ENCODE peak calls at places on chromosomes 4 and X, in seven cellular contexts. C is retina, W is GM19239, L is stromal cell of bone marrow, P is transverse colon, V is lower leg skin, U is H4. N is an unnamed sample.

GRCh38 chr4:118834070-118834469 is 1.9 kb downstream of the SEC24D start:
- DNase-seq in L (no peak), P (no peak), U (no peak), V (no peak), W (no peak), C (no peak), N (no peak)

GRCh38 chr4:112075129-112075753 is 70.0 kb upstream of the FAM241A start:
- DNase-seq in L (peak; percentile 58), U (peak; percentile 60), P (peak; percentile 12), W (peak; percentile 36), C (peak; percentile 40), V (no peak), N (no peak)

GRCh38 chr4:65193985-65194384 is 476.3 kb downstream of the EPHA5 start:
- DNase-seq in U (no peak), C (no peak), W (no peak), L (no peak), V (peak; percentile 68), P (no peak), N (no peak)

GRCh38 chr4:2768124-2768523 is 12.0 kb upstream of the TNIP2 start:
- DNase-seq in U (no peak), C (no peak), W (no peak), L (no peak), P (peak; percentile 1), V (no peak), N (no peak)

GRCh38 chrX:2584216-2584615 is 83.4 kb upstream of the DHRSX start:
- DNase-seq in C (no peak), L (no peak), W (no peak), P (no peak), V (no peak), U (no peak), N (no peak)

GRCh38 chrX:81120270-81120935 is 81.3 kb downstream of the HMGN5 start:
- DNase-seq in C (no peak), L (no peak), P (no peak), V (no peak), U (no peak), W (no peak), N (no peak)

GRCh38 chr4:75494563-75494962 is 19.6 kb downstream of the RCHY1 start:
- DNase-seq in U (peak; percentile 25), V (no peak), C (no peak), L (peak; percentile 65), W (no peak), P (no peak), N (no peak)

GRCh38 chrX:148365233-148365632 is 135.2 kb upstream of the AFF2 start:
- DNase-seq in L (no peak), C (no peak), P (no peak), U (no peak), V (no peak), W (no peak), N (no peak)

GRCh38 chr4:165799384-165799815 is 73.6 kb upstream of the TLL1 start:
- DNase-seq in W (no peak), V (no peak), C (no peak), P (no peak), U (no peak), L (no peak), N (no peak)

GRCh38 chr4:41933997-41934812 is 1.0 kb upstream of the TMEM33 start:
- DNase-seq in C (no peak), V (no peak), P (no peak), L (no peak), U (no peak), W (no peak), N (no peak)

GRCh38 chrX:17154001-17154400 is 207.5 kb downstream of the REPS2 start:
- DNase-seq in L (peak; percentile 43), U (no peak), V (no peak), W (no peak), C (no peak), P (no peak), N (no peak)

GRCh38 chrX:74248889-74249288 is 55.1 kb upstream of the ZCCHC13 start:
- DNase-seq in W (no peak), P (peak; percentile 43), L (no peak), U (no peak), C (no peak), V (no peak), N (no peak)

GRCh38 chr4:4677825-4678522 is 136.1 kb upstream of the STX18 start:
- DNase-seq in V (no peak), U (no peak), W (no peak), P (no peak), L (peak; percentile 34), C (peak; percentile 79), N (no peak)

GRCh38 chr4:2934077-2934812 is 29.0 kb downstream of the NOP14 start:
- DNase-seq in U (no peak), P (peak; percentile 69), W (no peak), C (no peak), V (peak; percentile 96), L (peak; percentile 33), N (peak; percentile 57)

GRCh38 chr4:88283661-88284377 is 542 bp downstream of the PPM1K start:
- DNase-seq in C (peak; percentile 84), W (no peak), U (peak; percentile 30), P (peak; percentile 61), V (peak; percentile 92), L (peak; percentile 27), N (peak; percentile 62)

GRCh38 chr4:179626687-179627086 is 2184.4 kb upstream of the AGA start:
- DNase-seq in U (no peak), V (no peak), C (no peak), L (no peak), W (no peak), P (no peak), N (no peak)

GRCh38 chr4:82787342-82787741 is 11.3 kb downstream of the SCD5 start:
- DNase-seq in U (no peak), C (no peak), V (no peak), P (no peak), L (no peak), W (no peak), N (no peak)

GRCh38 chrX:117972681-117973080 is 143.9 kb downstream of the KLHL13 start:
- DNase-seq in L (no peak), P (no peak), C (peak; percentile 38), W (no peak), U (peak; percentile 6), V (no peak), N (no peak)

GRCh38 chr4:138426751-138427150 is 184.6 kb upstream of the SLC7A11 start:
- DNase-seq in W (no peak), C (no peak), V (no peak), L (no peak), U (no peak), P (no peak), N (no peak)

GRCh38 chr4:17665852-17666251 is 51.4 kb downstream of the MED28 start:
- DNase-seq in W (no peak), L (no peak), V (no peak), P (no peak), C (no peak), U (no peak), N (no peak)

GRCh38 chr4:38805530-38806145 is 1.0 kb upstream of the TLR1 start:
- DNase-seq in L (no peak), W (peak; percentile 80), C (no peak), U (no peak), P (peak; percentile 48), V (no peak), N (no peak)

GRCh38 chrX:120456973-120457372 is 12.1 kb downstream of the LAMP2 start:
- DNase-seq in U (peak; percentile 76), C (no peak), P (no peak), W (no peak), L (no peak), V (no peak), N (no peak)

GRCh38 chr4:120842046-120842445 is 80.5 kb downstream of the PRDM5 start:
- DNase-seq in V (no peak), U (no peak), L (no peak), W (no peak), P (no peak), C (no peak), N (no peak)

GRCh38 chr4:102263024-102263787 is 82.1 kb downstream of the SLC39A8 start:
- DNase-seq in V (no peak), U (peak; percentile 73), W (peak; percentile 12), P (no peak), C (peak; percentile 48), L (peak; percentile 30), N (no peak)

GRCh38 chrX:133544105-133544504 is 128.8 kb upstream of the GPC4 start:
- DNase-seq in P (no peak), V (no peak), W (no peak), U (peak; percentile 43), L (peak; percentile 61), C (no peak), N (no peak)

GRCh38 chr4:40621592-40622512 is 7.8 kb downstream of the RBM47 start:
- DNase-seq in U (peak; percentile 99), V (peak; percentile 95), C (no peak), P (peak; percentile 68), W (no peak), L (peak; percentile 97), N (no peak)

GRCh38 chr4:93827272-93827947 is 1.1 kb upstream of the ATOH1 start:
- DNase-seq in C (peak; percentile 42), L (no peak), V (no peak), W (no peak), P (peak; percentile 51), U (no peak), N (no peak)

GRCh38 chr4:138981930-138982390 is 33.6 kb upstream of the NOCT start:
- DNase-seq in V (no peak), W (no peak), L (peak; percentile 72), C (no peak), P (peak; percentile 13), U (peak; percentile 65), N (no peak)

GRCh38 chrX:130393451-130394074 is 8.1 kb upstream of the GPR119 start:
- DNase-seq in U (peak; percentile 36), P (peak; percentile 16), V (no peak), W (no peak), L (peak; percentile 36), C (peak; percentile 31), N (no peak)

GRCh38 chr4:143411527-143412480 is 75.1 kb downstream of the GAB1 start:
- DNase-seq in U (peak; percentile 44), C (peak; percentile 49), V (no peak), P (no peak), L (no peak), W (no peak), N (no peak)

N was measured in effector CD8-positive, alpha-beta T cell.